ENCODE peak calls at places on chromosomes 12 and 14, in five cellular contexts. One of them, this sample, is unnamed.

GRCh38 chr12:68440068-68440581 is 108.0 kb upstream of the MDM1 start:
- DNase-seq in stimulated activated CD8-positive, alpha-beta memory T cell treated with anti-CD3 and anti-CD28 coated beads, Interleukin-4, amount 100 ng/mL, for 4 hours: no peak
- DNase-seq in SK-N-SH: no peak
- DNase-seq in activated CD4-positive, alpha-beta T cell treated with anti-CD3 and anti-CD28 coated beads for 24 hours: no peak
- DNase-seq in naive thymus-derived CD8-positive, alpha-beta T cell: no peak
- DNase-seq in this sample: no peak

GRCh38 chr14:98278805-98279204 is 993.2 kb downstream of the BCL11B start:
- DNase-seq in stimulated activated CD8-positive, alpha-beta memory T cell treated with anti-CD3 and anti-CD28 coated beads, Interleukin-4, amount 100 ng/mL, for 4 hours: no peak
- DNase-seq in SK-N-SH: no peak
- DNase-seq in activated CD4-positive, alpha-beta T cell treated with anti-CD3 and anti-CD28 coated beads for 24 hours: no peak
- DNase-seq in naive thymus-derived CD8-positive, alpha-beta T cell: no peak
- DNase-seq in this sample: no peak

GRCh38 chr12:109726511-109727038 is 12.9 kb downstream of the FAM222A start:
- DNase-seq in stimulated activated CD8-positive, alpha-beta memory T cell treated with anti-CD3 and anti-CD28 coated beads, Interleukin-4, amount 100 ng/mL, for 4 hours: no peak
- DNase-seq in SK-N-SH: peak; percentile 15
- DNase-seq in activated CD4-positive, alpha-beta T cell treated with anti-CD3 and anti-CD28 coated beads for 24 hours: no peak
- DNase-seq in naive thymus-derived CD8-positive, alpha-beta T cell: no peak
- DNase-seq in this sample: no peak

GRCh38 chr14:49972840-49973239 is 80.0 kb downstream of the ARF6 start:
- DNase-seq in stimulated activated CD8-positive, alpha-beta memory T cell treated with anti-CD3 and anti-CD28 coated beads, Interleukin-4, amount 100 ng/mL, for 4 hours: no peak
- DNase-seq in SK-N-SH: no peak
- DNase-seq in activated CD4-positive, alpha-beta T cell treated with anti-CD3 and anti-CD28 coated beads for 24 hours: no peak
- DNase-seq in naive thymus-derived CD8-positive, alpha-beta T cell: peak; percentile 16
- DNase-seq in this sample: no peak

GRCh38 chr12:109916045-109916444 is 16.0 kb downstream of the TCHP start:
- DNase-seq in stimulated activated CD8-positive, alpha-beta memory T cell treated with anti-CD3 and anti-CD28 coated beads, Interleukin-4, amount 100 ng/mL, for 4 hours: no peak
- DNase-seq in SK-N-SH: no peak
- DNase-seq in activated CD4-positive, alpha-beta T cell treated with anti-CD3 and anti-CD28 coated beads for 24 hours: no peak
- DNase-seq in naive thymus-derived CD8-positive, alpha-beta T cell: no peak
- DNase-seq in this sample: no peak

GRCh38 chr12:52327086-52327829 is 6.1 kb upstream of the KRT83 start:
- DNase-seq in stimulated activated CD8-positive, alpha-beta memory T cell treated with anti-CD3 and anti-CD28 coated beads, Interleukin-4, amount 100 ng/mL, for 4 hours: peak; percentile 60
- DNase-seq in SK-N-SH: peak; percentile 91
- DNase-seq in activated CD4-positive, alpha-beta T cell treated with anti-CD3 and anti-CD28 coated beads for 24 hours: peak; percentile 60
- DNase-seq in naive thymus-derived CD8-positive, alpha-beta T cell: peak; percentile 62
- DNase-seq in this sample: peak; percentile 79

GRCh38 chr12:3158851-3159465 is 81.8 kb downstream of the TSPAN9 start:
- DNase-seq in stimulated activated CD8-positive, alpha-beta memory T cell treated with anti-CD3 and anti-CD28 coated beads, Interleukin-4, amount 100 ng/mL, for 4 hours: no peak
- DNase-seq in SK-N-SH: no peak
- DNase-seq in activated CD4-positive, alpha-beta T cell treated with anti-CD3 and anti-CD28 coated beads for 24 hours: no peak
- DNase-seq in naive thymus-derived CD8-positive, alpha-beta T cell: no peak
- DNase-seq in this sample: no peak

GRCh38 chr12:8697120-8697475 is 693 bp upstream of the RIMKLB start:
- DNase-seq in stimulated activated CD8-positive, alpha-beta memory T cell treated with anti-CD3 and anti-CD28 coated beads, Interleukin-4, amount 100 ng/mL, for 4 hours: no peak
- DNase-seq in SK-N-SH: no peak
- DNase-seq in activated CD4-positive, alpha-beta T cell treated with anti-CD3 and anti-CD28 coated beads for 24 hours: no peak
- DNase-seq in naive thymus-derived CD8-positive, alpha-beta T cell: peak; percentile 11
- DNase-seq in this sample: peak; percentile 61

GRCh38 chr14:53432378-53432802 is 279.3 kb upstream of the DDHD1 start:
- DNase-seq in stimulated activated CD8-positive, alpha-beta memory T cell treated with anti-CD3 and anti-CD28 coated beads, Interleukin-4, amount 100 ng/mL, for 4 hours: no peak
- DNase-seq in SK-N-SH: peak; percentile 47
- DNase-seq in activated CD4-positive, alpha-beta T cell treated with anti-CD3 and anti-CD28 coated beads for 24 hours: peak; percentile 1
- DNase-seq in naive thymus-derived CD8-positive, alpha-beta T cell: no peak
- DNase-seq in this sample: peak; percentile 57

GRCh38 chr12:93894391-93895095 is 217.4 kb downstream of the CRADD start:
- DNase-seq in stimulated activated CD8-positive, alpha-beta memory T cell treated with anti-CD3 and anti-CD28 coated beads, Interleukin-4, amount 100 ng/mL, for 4 hours: no peak
- DNase-seq in SK-N-SH: peak; percentile 38
- DNase-seq in activated CD4-positive, alpha-beta T cell treated with anti-CD3 and anti-CD28 coated beads for 24 hours: no peak
- DNase-seq in naive thymus-derived CD8-positive, alpha-beta T cell: no peak
- DNase-seq in this sample: peak; percentile 68

GRCh38 chr12:121295746-121296617 is 527 bp downstream of the CAMKK2 start:
- DNase-seq in stimulated activated CD8-positive, alpha-beta memory T cell treated with anti-CD3 and anti-CD28 coated beads, Interleukin-4, amount 100 ng/mL, for 4 hours: peak; percentile 16
- DNase-seq in SK-N-SH: peak; percentile 64
- DNase-seq in activated CD4-positive, alpha-beta T cell treated with anti-CD3 and anti-CD28 coated beads for 24 hours: no peak
- DNase-seq in naive thymus-derived CD8-positive, alpha-beta T cell: peak; percentile 7
- DNase-seq in this sample: peak; percentile 43

GRCh38 chr12:108595711-108596647 is 1.9 kb downstream of the TMEM119 start:
- DNase-seq in stimulated activated CD8-positive, alpha-beta memory T cell treated with anti-CD3 and anti-CD28 coated beads, Interleukin-4, amount 100 ng/mL, for 4 hours: no peak
- DNase-seq in SK-N-SH: no peak
- DNase-seq in activated CD4-positive, alpha-beta T cell treated with anti-CD3 and anti-CD28 coated beads for 24 hours: no peak
- DNase-seq in naive thymus-derived CD8-positive, alpha-beta T cell: no peak
- DNase-seq in this sample: no peak

GRCh38 chr12:62684586-62685295 is 218.1 kb downstream of the MON2 start:
- DNase-seq in stimulated activated CD8-positive, alpha-beta memory T cell treated with anti-CD3 and anti-CD28 coated beads, Interleukin-4, amount 100 ng/mL, for 4 hours: no peak
- DNase-seq in SK-N-SH: peak; percentile 55
- DNase-seq in activated CD4-positive, alpha-beta T cell treated with anti-CD3 and anti-CD28 coated beads for 24 hours: no peak
- DNase-seq in naive thymus-derived CD8-positive, alpha-beta T cell: no peak
- DNase-seq in this sample: no peak

GRCh38 chr14:56733396-56733795 is 76.9 kb downstream of the OTX2 start:
- DNase-seq in stimulated activated CD8-positive, alpha-beta memory T cell treated with anti-CD3 and anti-CD28 coated beads, Interleukin-4, amount 100 ng/mL, for 4 hours: no peak
- DNase-seq in SK-N-SH: no peak
- DNase-seq in activated CD4-positive, alpha-beta T cell treated with anti-CD3 and anti-CD28 coated beads for 24 hours: no peak
- DNase-seq in naive thymus-derived CD8-positive, alpha-beta T cell: no peak
- DNase-seq in this sample: no peak

GRCh38 chr12:106769546-106769945 is 4.9 kb upstream of the RIC8B start:
- DNase-seq in stimulated activated CD8-positive, alpha-beta memory T cell treated with anti-CD3 and anti-CD28 coated beads, Interleukin-4, amount 100 ng/mL, for 4 hours: no peak
- DNase-seq in SK-N-SH: no peak
- DNase-seq in activated CD4-positive, alpha-beta T cell treated with anti-CD3 and anti-CD28 coated beads for 24 hours: no peak
- DNase-seq in naive thymus-derived CD8-positive, alpha-beta T cell: no peak
- DNase-seq in this sample: no peak

GRCh38 chr14:29885988-29886387 is 41.7 kb downstream of the PRKD1 start:
- DNase-seq in stimulated activated CD8-positive, alpha-beta memory T cell treated with anti-CD3 and anti-CD28 coated beads, Interleukin-4, amount 100 ng/mL, for 4 hours: no peak
- DNase-seq in SK-N-SH: no peak
- DNase-seq in activated CD4-positive, alpha-beta T cell treated with anti-CD3 and anti-CD28 coated beads for 24 hours: no peak
- DNase-seq in naive thymus-derived CD8-positive, alpha-beta T cell: no peak
- DNase-seq in this sample: no peak

GRCh38 chr14:104895786-104896642 is 28.7 kb upstream of the PLD4 start:
- DNase-seq in stimulated activated CD8-positive, alpha-beta memory T cell treated with anti-CD3 and anti-CD28 coated beads, Interleukin-4, amount 100 ng/mL, for 4 hours: no peak
- DNase-seq in SK-N-SH: peak; percentile 61
- DNase-seq in activated CD4-positive, alpha-beta T cell treated with anti-CD3 and anti-CD28 coated beads for 24 hours: no peak
- DNase-seq in naive thymus-derived CD8-positive, alpha-beta T cell: no peak
- DNase-seq in this sample: peak; percentile 20

This sample was measured in KBM-7.